ENCODE peak calls at places on chromosome 12, in five cellular contexts. I is AG04450, H is thoracic aorta, Z is hepatocyte, K is fibroblast of villous mesenchyme. W is an unnamed sample.

GRCh38 chr12:66823857-66824570 is 145.1 kb upstream of the GRIP1 start:
- DNase-seq in I (no peak), Z (peak; percentile 34), H (no peak), K (no peak), W (peak; percentile 44)

GRCh38 chr12:33423706-33424105 is 15.9 kb downstream of the SYT10 start:
- DNase-seq in I (no peak), K (no peak), Z (no peak), H (no peak), W (no peak)

GRCh38 chr12:8661751-8662150 is 875 bp downstream of the MFAP5 start:
- DNase-seq in Z (no peak), I (no peak), K (no peak), H (no peak), W (no peak)

GRCh38 chr12:77578471-77579262 is 252.0 kb upstream of the NAV3 start:
- DNase-seq in Z (no peak), H (no peak), I (peak; percentile 18), K (no peak), W (no peak)

GRCh38 chr12:132305991-132306884 is 23.2 kb downstream of the GALNT9 start:
- DNase-seq in K (no peak), I (no peak), H (no peak), Z (no peak), W (no peak)

GRCh38 chr12:81843599-81843998 is 84.4 kb upstream of the PPFIA2 start:
- DNase-seq in Z (no peak), K (no peak), I (no peak), H (no peak), W (no peak)

GRCh38 chr12:82955020-82955419 is 268.3 kb downstream of the TMTC2 start:
- DNase-seq in Z (no peak), K (no peak), I (no peak), H (no peak), W (no peak)

GRCh38 chr12:128784030-128784770 is 39.6 kb downstream of the SLC15A4 start:
- DNase-seq in Z (no peak), H (no peak), I (no peak), K (peak; percentile 37), W (no peak)

GRCh38 chr12:53968214-53969127 is 4.5 kb upstream of the HOXC11 start:
- DNase-seq in I (no peak), Z (no peak), K (no peak), H (no peak), W (no peak)

GRCh38 chr12:67386869-67387570 is 117.9 kb downstream of the CAND1 start:
- DNase-seq in Z (no peak), K (peak; percentile 33), I (no peak), H (no peak), W (no peak)

GRCh38 chr12:76880156-76881023 is 1.6 kb upstream of the CSRP2 start:
- DNase-seq in Z (no peak), K (no peak), I (no peak), H (no peak), W (no peak)

GRCh38 chr12:38666425-38666824 is 239.0 kb downstream of the CPNE8 start:
- DNase-seq in H (no peak), I (no peak), Z (no peak), K (no peak), W (no peak)

DNA sequence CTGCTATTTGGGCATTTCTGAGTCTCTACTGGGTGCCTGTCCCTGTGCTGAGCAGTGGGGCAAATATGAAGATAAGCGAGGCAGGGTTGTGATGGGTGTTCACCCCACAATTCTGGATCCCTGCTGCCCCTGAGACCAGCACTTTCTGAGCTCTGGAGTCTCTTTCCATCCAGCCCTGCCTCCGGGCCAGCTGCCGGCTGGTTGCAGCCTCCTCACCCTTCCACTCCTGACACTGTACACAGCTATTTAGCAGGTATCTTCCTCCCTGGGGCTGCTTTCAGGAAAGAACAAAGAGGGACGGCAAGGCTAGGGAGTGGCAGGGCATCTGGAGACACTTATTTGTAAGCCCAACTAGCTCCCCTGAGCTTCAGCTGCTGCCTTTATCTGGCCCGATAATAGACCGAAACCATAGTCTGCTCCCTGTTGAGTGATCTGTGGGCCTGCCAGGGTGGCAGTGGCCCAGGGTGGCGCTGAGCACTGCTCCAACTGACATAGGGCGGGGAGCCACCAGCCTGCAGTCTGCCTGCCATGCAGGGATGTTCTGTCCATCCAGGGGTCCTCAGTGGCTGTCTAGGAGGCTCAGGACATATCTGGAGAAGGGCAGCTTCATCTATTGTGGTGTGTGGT is 7.6 kb upstream of the KRT80 start:
- DNase-seq in I (no peak), K (no peak), H (no peak), Z (no peak), W (no peak)
- TF ChIP-seq CTCF in I (no peak), K (no peak), H (no peak), Z (no peak), W (no peak)

GRCh38 chr12:104412681-104413080 is 44.1 kb upstream of the CHST11 start:
- DNase-seq in Z (no peak), H (no peak), K (no peak), I (no peak), W (no peak)

GRCh38 chr12:104413330-104413729 is 43.4 kb upstream of the CHST11 start:
- DNase-seq in K (no peak), H (no peak), I (no peak), Z (no peak), W (no peak)

GRCh38 chr12:104410786-104411185 is 46.0 kb upstream of the CHST11 start:
- DNase-seq in I (no peak), Z (no peak), H (no peak), K (no peak), W (no peak)

GRCh38 chr12:104410326-104410725 is 46.4 kb upstream of the CHST11 start:
- DNase-seq in H (no peak), Z (no peak), K (no peak), I (no peak), W (no peak)

DNA sequence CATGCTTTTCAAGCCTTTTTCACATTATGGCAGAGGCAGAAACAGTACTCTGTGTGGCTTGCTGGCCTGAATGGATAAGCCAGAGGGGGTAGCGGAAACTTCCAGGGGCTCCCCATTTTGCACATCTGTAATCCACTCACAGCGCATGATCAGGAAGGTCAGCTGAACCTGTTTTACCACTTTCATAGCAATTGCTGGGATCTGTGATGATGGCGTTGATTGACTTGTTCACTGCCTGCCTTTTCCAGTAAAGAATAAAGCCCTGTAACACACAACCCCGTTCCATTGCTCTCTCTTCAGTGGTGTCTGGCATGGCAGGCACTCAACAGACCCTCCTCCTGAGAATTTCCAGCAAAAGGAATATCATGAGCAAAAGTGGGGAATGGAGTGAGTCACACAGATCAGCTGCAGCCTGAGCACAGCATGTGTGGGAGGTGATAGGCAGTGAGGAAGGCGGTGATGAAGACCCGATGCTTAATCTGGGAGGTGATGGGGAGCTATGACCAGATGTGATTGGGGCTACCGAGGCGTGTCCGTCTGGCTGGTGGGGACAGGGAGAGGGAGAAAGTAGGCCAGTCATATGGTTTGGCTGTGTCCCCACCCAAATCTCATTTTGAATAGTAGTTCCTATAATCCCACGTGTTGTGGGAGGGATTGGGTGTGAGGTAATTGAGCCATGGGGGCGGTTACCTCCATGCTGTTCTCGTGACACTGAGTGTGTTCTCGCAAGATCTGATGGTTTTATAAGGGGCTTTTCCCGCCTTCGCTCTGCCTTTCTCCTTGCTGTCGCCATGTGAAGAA is 44.7 kb upstream of the CHST11 start:
- DNase-seq in I (no peak), Z (no peak), K (peak; percentile 8), H (no peak), W (no peak)
- H3K4me3 ChIP-seq in I (no peak overlapping the region), Z (no peak overlapping the region), K (no peak overlapping the region), H (no peak overlapping the region), W (no peak overlapping the region)

GRCh38 chr12:85971800-85972199 is 97.7 kb downstream of the NTS start:
- DNase-seq in H (no peak), Z (no peak), I (no peak), K (no peak), W (no peak)
- TF ChIP-seq CTCF in H (no peak), Z (no peak), I (peak; percentile 38), K (no peak), W (no peak)

GRCh38 chr12:95760371-95760770 is 30.2 kb downstream of the NTN4 start:
- DNase-seq in K (no peak), H (no peak), I (no peak), Z (no peak), W (no peak)

GRCh38 chr12:95759039-95759438 is 31.5 kb downstream of the NTN4 start:
- DNase-seq in I (no peak), K (no peak), Z (no peak), H (no peak), W (no peak)

GRCh38 chr12:95756362-95756761 is 34.2 kb downstream of the NTN4 start:
- DNase-seq in I (no peak), Z (no peak), K (no peak), H (no peak), W (no peak)

GRCh38 chr12:95755236-95755865 is 35.2 kb downstream of the NTN4 start:
- DNase-seq in H (no peak), K (peak; percentile 35), Z (no peak), I (no peak), W (no peak)
- H3K4me3 ChIP-seq in H (no peak overlapping the region), K (no peak overlapping the region), Z (no peak overlapping the region), I (no peak overlapping the region), W (no peak overlapping the region)

GRCh38 chr12:30755395-30755762 is 628 bp upstream of the CAPRIN2 start:
- DNase-seq in I (no peak), H (no peak), K (no peak), Z (no peak), W (no peak)

GRCh38 chr12:30754750-30755394 is at the start of gene CAPRIN2:
- DNase-seq in H (peak; percentile 83), I (peak; percentile 81), Z (peak; percentile 98), K (peak; percentile 96), W (peak; percentile 77)

GRCh38 chr12:30757316-30757715 is 2.6 kb upstream of the CAPRIN2 start:
- DNase-seq in H (no peak), Z (no peak), I (no peak), K (no peak), W (no peak)

GRCh38 chr12:30754383-30754749 is 385 bp downstream of the CAPRIN2 start:
- DNase-seq in K (no peak), H (no peak), I (no peak), Z (no peak), W (no peak)

GRCh38 chr12:30756074-30756473 is 1.3 kb upstream of the CAPRIN2 start:
- DNase-seq in Z (no peak), I (no peak), K (no peak), H (no peak), W (no peak)
- TF ChIP-seq CTCF in Z (no peak), I (no peak), K (no peak), H (no peak), W (no peak)

DNA sequence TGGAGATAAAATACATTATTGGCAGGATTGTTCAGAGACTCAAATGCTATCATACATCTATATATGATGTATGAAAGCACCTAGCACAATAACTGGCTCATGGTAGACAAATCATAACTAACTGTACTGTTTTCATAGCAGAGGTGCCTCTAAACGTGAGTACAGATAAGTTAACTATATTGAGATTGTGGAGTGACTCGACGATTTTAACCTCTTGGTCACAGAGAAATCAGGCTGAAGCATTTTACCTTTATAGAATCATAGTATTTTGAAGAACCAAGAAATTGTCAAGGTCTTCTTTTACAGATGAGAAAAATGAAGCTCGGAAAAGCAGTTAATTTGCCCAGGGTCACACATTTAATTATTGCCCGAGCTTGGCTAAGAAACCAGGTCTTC is 666 bp upstream of the DERA start:
- DNase-seq in K (no peak), H (no peak), I (no peak), Z (no peak), W (no peak)
- H3K4me3 ChIP-seq in K (no peak overlapping the region), H (peak overlapping the region; percentile 93), I (peak overlapping the region; percentile 72), Z (no peak overlapping the region), W (no peak overlapping the region)